ENCODE peak calls at places on chromosomes 5 and 9, in eight cellular contexts. K, L, Q, J, P, V, W and T are unnamed samples.
A peak's percentile ranks its signal among the peaks of the same experiment; 100 is the strongest.

GRCh38 chr5:139744471-139745120 is 51.0 kb upstream of the PSD2 start:
- DNase-seq in Q (no peak), W (no peak), K (no peak), P (no peak), L (no peak), V (no peak), J (no peak), T (no peak)

GRCh38 chr5:3601060-3601710 is 5.6 kb downstream of the IRX1 start:
- DNase-seq in Q (no peak), L (no peak), V (no peak), J (no peak), K (no peak), W (no peak), P (peak; percentile 53), T (no peak)

GRCh38 chr9:99433095-99433494 is 211.0 kb downstream of the SEC61B start:
- DNase-seq in L (no peak), V (no peak), J (no peak), W (no peak), Q (no peak), K (no peak), P (no peak), T (no peak)

GRCh38 chr9:15999422-16000339 is 446.8 kb downstream of the CCDC171 start:
- DNase-seq in K (peak; percentile 61), W (no peak), V (no peak), J (no peak), Q (no peak), P (no peak), L (no peak), T (no peak)

GRCh38 chr5:171965740-171966139 is 40.7 kb downstream of the FBXW11 start:
- DNase-seq in J (no peak), L (no peak), V (no peak), P (no peak), Q (peak; percentile 76), W (no peak), K (no peak), T (peak; percentile 47)

GRCh38 chr9:111975709-111976108 is 79.1 kb downstream of the UGCG start:
- DNase-seq in P (peak; percentile 40), V (no peak), K (no peak), Q (peak; percentile 18), L (peak; percentile 84), W (peak; percentile 57), J (peak; percentile 62), T (no peak)

GRCh38 chr9:12784461-12785250 is 9.8 kb downstream of the LURAP1L start:
- DNase-seq in V (no peak), Q (no peak), L (peak; percentile 49), P (no peak), K (peak; percentile 27), J (no peak), W (peak; percentile 92), T (no peak)

GRCh38 chr9:6449645-6450044 is 36.6 kb downstream of the UHRF2 start:
- DNase-seq in K (no peak), J (no peak), W (no peak), V (no peak), P (no peak), Q (no peak), L (no peak), T (no peak)

GRCh38 chr5:134541736-134542376 is 16.4 kb downstream of the JADE2 start:
- DNase-seq in J (peak; percentile 81), L (no peak), W (no peak), V (peak; percentile 94), P (peak; percentile 94), Q (no peak), K (peak; percentile 49), T (peak; percentile 35)

GRCh38 chr5:19555436-19555835 is 432.6 kb downstream of the CDH18 start:
- DNase-seq in P (peak; percentile 13), Q (no peak), L (no peak), J (peak; percentile 5), V (no peak), W (no peak), K (no peak), T (no peak)

GRCh38 chr5:138983984-138984383 is 108.8 kb upstream of the LRRTM2 start:
- DNase-seq in W (no peak), K (no peak), L (no peak), Q (no peak), P (no peak), V (no peak), J (no peak), T (no peak)

GRCh38 chr9:12699529-12699928 is 6.3 kb downstream of the TYRP1 start:
- DNase-seq in P (no peak), J (peak; percentile 34), V (no peak), L (no peak), Q (no peak), K (no peak), W (no peak), T (no peak)

GRCh38 chr9:8860925-8861324 is 1061.3 kb upstream of the DMAC1 start:
- DNase-seq in W (no peak), L (no peak), J (no peak), P (no peak), Q (no peak), V (no peak), K (peak; percentile 53), T (no peak)

GRCh38 chr5:142872795-142873194 is 102.6 kb downstream of the ARHGAP26 start:
- DNase-seq in P (no peak), L (no peak), K (no peak), V (no peak), J (peak; percentile 38), Q (no peak), W (no peak), T (no peak)

GRCh38 chr9:129289883-129290282 is 111.8 kb upstream of the IER5L start:
- DNase-seq in P (no peak), L (no peak), V (no peak), J (no peak), W (peak; percentile 31), K (no peak), Q (no peak), T (no peak)

GRCh38 chr5:2187687-2188086 is 305.0 kb upstream of the IRX4 start:
- DNase-seq in J (no peak), V (no peak), P (no peak), W (no peak), L (no peak), Q (no peak), K (no peak), T (no peak)

GRCh38 chr9:135726138-135726853 is 24.3 kb downstream of the KCNT1 start:
- DNase-seq in P (no peak), J (no peak), Q (no peak), L (no peak), K (no peak), W (no peak), V (no peak), T (no peak)
- TF ChIP-seq CTCF in P (peak; percentile 16), J (no peak), Q (no peak), L (no peak), K (no peak), W (no peak), V (no peak), T (no peak)

DNA sequence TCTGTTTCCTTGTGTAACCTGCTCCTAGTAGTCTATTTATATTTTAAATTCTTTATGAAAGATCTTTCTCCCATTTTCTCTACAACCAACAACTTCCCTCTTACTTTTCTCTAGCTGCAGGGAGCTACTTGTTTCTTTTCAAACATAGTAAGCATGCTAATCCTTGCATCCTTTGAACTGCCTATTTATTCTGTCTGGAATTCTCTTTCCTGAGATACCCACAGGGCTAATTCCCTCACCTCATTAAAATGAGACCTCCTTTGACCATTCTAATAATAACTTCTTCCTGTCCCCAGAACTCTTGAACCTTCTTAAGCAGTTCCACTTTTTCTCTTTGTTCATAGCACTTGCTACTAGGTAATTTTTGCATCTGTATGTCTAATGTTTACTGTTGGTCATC is 620.6 kb upstream of the CDH18 start:
- DNase-seq in K (no peak), L (no peak), W (no peak), V (no peak), J (no peak), P (peak; percentile 65), Q (no peak), T (no peak)
- TF ChIP-seq CTCF in K (no peak), L (no peak), W (no peak), V (no peak), J (no peak), P (no peak), Q (no peak), T (no peak)

GRCh38 chr9:109317979-109318671 is 2.7 kb downstream of the EPB41L4B start:
- DNase-seq in W (no peak), P (peak; percentile 50), L (no peak), V (no peak), J (peak; percentile 93), K (no peak), Q (no peak), T (no peak)

GRCh38 chr9:109320338-109320733 is 523 bp downstream of the EPB41L4B start:
- DNase-seq in L (peak; percentile 79), P (peak; percentile 68), W (no peak), Q (no peak), V (peak; percentile 43), K (no peak), J (peak; percentile 46), T (no peak)

GRCh38 chr9:109319072-109319630 is 1.7 kb downstream of the EPB41L4B start:
- DNase-seq in J (peak; percentile 53), Q (no peak), K (no peak), P (peak; percentile 49), L (peak; percentile 84), V (peak; percentile 43), W (no peak), T (no peak)

GRCh38 chr9:109320734-109321448 is at the start of gene EPB41L4B:
- DNase-seq in L (peak; percentile 96), J (peak; percentile 96), V (peak; percentile 96), Q (peak; percentile 78), K (peak; percentile 47), W (peak; percentile 91), P (peak; percentile 93), T (peak; percentile 52)

DNA sequence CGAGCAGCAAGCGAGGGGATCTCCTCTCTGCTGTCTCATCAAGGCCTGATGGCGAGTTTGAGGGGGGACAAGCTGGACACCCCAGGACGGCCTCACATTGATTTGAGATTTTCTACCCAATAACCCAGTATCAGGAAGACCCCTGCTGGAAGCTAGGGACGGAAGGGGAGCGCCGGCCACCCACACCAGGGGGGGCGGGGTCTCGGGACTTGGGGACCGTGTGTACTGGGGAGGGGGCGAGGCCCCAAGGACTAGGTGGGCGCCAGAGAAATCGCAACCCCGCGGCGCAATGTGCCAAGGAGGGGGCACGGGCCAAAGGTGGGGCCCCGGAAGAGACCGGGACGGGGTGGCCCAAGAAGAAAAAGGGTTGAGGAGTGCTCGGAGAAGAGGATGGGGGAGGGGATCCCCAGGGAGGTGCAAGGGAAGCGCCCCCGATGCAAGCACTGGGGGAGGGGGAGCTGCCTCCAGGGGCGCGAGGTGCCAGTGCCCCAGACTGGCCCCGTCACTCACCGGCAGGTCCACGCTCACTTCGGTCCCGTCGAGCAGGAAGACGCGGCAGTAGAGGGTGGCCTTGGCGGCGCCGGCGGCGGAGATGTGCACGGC is 1.1 kb downstream of the EPB41L4B start:
- DNase-seq in K (no peak), Q (no peak), J (peak; percentile 66), W (no peak), P (peak; percentile 49), V (peak; percentile 44), L (peak; percentile 79), T (no peak)
- TF ChIP-seq CTCF in K (no peak), Q (no peak), J (no peak), W (no peak), P (no peak), V (no peak), L (no peak), T (no peak)

DNA sequence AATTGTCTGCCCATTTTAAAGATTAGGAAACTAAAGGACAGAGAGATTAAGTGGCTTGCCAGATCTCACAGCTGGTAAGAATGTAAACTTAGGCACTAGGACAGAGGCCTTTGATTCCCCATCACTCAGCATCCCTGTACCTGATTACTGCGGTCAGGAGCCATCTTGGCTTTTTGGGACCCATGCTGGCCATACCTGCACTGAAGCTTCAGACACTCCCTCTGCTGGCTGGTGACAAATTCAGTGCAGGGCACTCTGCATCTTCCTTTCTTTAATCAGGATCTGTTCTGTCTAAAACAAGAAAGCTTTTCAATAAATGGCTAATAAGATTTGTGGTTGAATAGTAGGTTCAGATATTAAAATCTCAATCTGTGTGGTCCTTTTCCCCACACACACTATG is 215.5 kb upstream of the RORB start:
- DNase-seq in K (no peak), L (no peak), W (no peak), V (no peak), J (peak; percentile 80), P (peak; percentile 20), Q (no peak), T (no peak)
- TF ChIP-seq CTCF in K (peak; percentile 15), L (no peak), W (no peak), V (no peak), J (peak; percentile 73), P (peak; percentile 48), Q (no peak), T (no peak)